ENCODE peak calls at places on chromosome X, in four cellular contexts. F is left kidney, T is HFFc6, X is GM04503. N is an unnamed sample.

GRCh38 chrX:51568586-51568985 is 50.1 kb downstream of the CENPVL3 start:
- DNase-seq in T (peak), F (no peak), X (peak), N (no peak)

GRCh38 chrX:103197721-103198306 is 17.1 kb upstream of the BEX4 start:
- DNase-seq in F (no peak), X (peak), T (peak), N (no peak)

GRCh38 chrX:39527045-39527444 is 570.7 kb downstream of the BCOR start:
- DNase-seq in F (no peak), T (no peak), X (peak), N (no peak)

GRCh38 chrX:71910526-71911022 is at the start of gene NHSL2:
- DNase-seq in X (no peak), F (peak), T (no peak), N (peak)

GRCh38 chrX:49165901-49166881 is 3.6 kb downstream of the MAGIX start:
- DNase-seq in F (peak), T (peak), X (no peak), N (peak)

GRCh38 chrX:39442332-39442731 is 641.1 kb downstream of the MID1IP1 start:
- DNase-seq in F (peak), T (no peak), X (no peak), N (no peak)

GRCh38 chrX:23820235-23820782 is 37.3 kb downstream of the SAT1 start:
- DNase-seq in T (peak), X (no peak), F (no peak), N (no peak)

GRCh38 chrX:3271485-3272186 is 74.8 kb downstream of the MXRA5 start:
- DNase-seq in X (peak), F (peak), T (peak), N (no peak)

GRCh38 chrX:120244735-120245498 is 5.7 kb upstream of the ZBTB33 start:
- DNase-seq in F (peak), T (peak), X (peak), N (peak)

GRCh38 chrX:70079870-70080269 is 17.6 kb downstream of the OTUD6A start:
- DNase-seq in F (no peak), T (no peak), X (no peak), N (no peak)

GRCh38 chrX:143429021-143429570 is 88.2 kb downstream of the SPANXN3 start:
- DNase-seq in F (no peak), X (no peak), T (no peak), N (no peak)

GRCh38 chrX:3666975-3667374 is 46.5 kb downstream of the PRKX start:
- DNase-seq in X (no peak), F (no peak), T (no peak), N (no peak)

GRCh38 chrX:21741869-21742701 is 15.8 kb downstream of the SMPX start:
- DNase-seq in F (no peak), T (no peak), X (no peak), N (no peak)

GRCh38 chrX:13293700-13294099 is 26.2 kb downstream of the ATXN3L start:
- DNase-seq in X (no peak), F (no peak), T (no peak), N (no peak)

GRCh38 chrX:53631156-53631555 is 55.4 kb downstream of the HUWE1 start:
- DNase-seq in F (no peak), X (no peak), T (peak), N (no peak)

GRCh38 chrX:136390921-136391320 is 90.2 kb downstream of the ADGRG4 start:
- DNase-seq in X (no peak), T (no peak), F (no peak), N (no peak)

GRCh38 chrX:7028246-7028645 is 119.3 kb upstream of the STS start:
- DNase-seq in F (no peak), X (no peak), T (no peak), N (no peak)

GRCh38 chrX:3520458-3520857 is 174.0 kb upstream of the MXRA5 start:
- DNase-seq in X (no peak), T (no peak), F (no peak), N (no peak)

GRCh38 chrX:19956923-19957322 is 33.9 kb downstream of the BCLAF3 start:
- DNase-seq in T (no peak), X (no peak), F (no peak), N (no peak)

GRCh38 chrX:153766871-153767673 is 3.0 kb downstream of the PLXNB3 start:
- DNase-seq in X (no peak), T (no peak), F (no peak), N (no peak)

GRCh38 chrX:123675154-123675553 is 57.7 kb downstream of the THOC2 start:
- DNase-seq in T (no peak), F (no peak), X (no peak), N (no peak)

GRCh38 chrX:49073641-49074575 is at the start of gene PRAF2:
- DNase-seq in T (peak), F (peak), X (peak), N (peak)

GRCh38 chrX:14673764-14674163 is 144.4 kb downstream of the GLRA2 start:
- DNase-seq in X (peak), T (peak), F (peak), N (no peak)

GRCh38 chrX:137547291-137547690 is 18.6 kb upstream of the ZIC3 start:
- DNase-seq in F (peak), T (no peak), X (no peak), N (no peak)